ENCODE peak calls at places on chromosomes 1 and 21, in six cellular contexts. Z is activated T-cell treated with anti-CD3 and anti-CD28 coated beads, Interleukin-2, amount 50 U/mL, for 1 hour; X is AG09319; K is mammary epithelial cell; P is NCI-H226; V is AG10803. F is an unnamed sample.

GRCh38 chr1:54325705-54326461 is 80.3 kb downstream of the SSBP3 start:
- DNase-seq in Z (no peak), X (no peak), K (no peak), P (no peak), V (no peak), F (no peak)

GRCh38 chr21:26409735-26410134 is 163.4 kb downstream of the CYYR1 start:
- DNase-seq in Z (no peak), X (no peak), K (no peak), P (no peak), V (peak; percentile 60), F (no peak)

GRCh38 chr1:236193184-236193583 is 50.8 kb downstream of the GPR137B start:
- DNase-seq in Z (no peak), X (no peak), K (no peak), P (no peak), V (no peak), F (no peak)

GRCh38 chr1:65083263-65083896 is 64.6 kb upstream of the AK4 start:
- DNase-seq in Z (no peak), X (no peak), K (peak; percentile 64), P (no peak), V (no peak), F (no peak)

GRCh38 chr1:101914473-101915242 is 82.1 kb downstream of the OLFM3 start:
- DNase-seq in Z (no peak), X (no peak), K (no peak), P (no peak), V (no peak), F (no peak)

GRCh38 chr1:199322278-199322677 is 683.4 kb downstream of the PTPRC start:
- DNase-seq in Z (no peak), X (no peak), K (no peak), P (no peak), V (no peak), F (no peak)

GRCh38 chr21:41961753-41962152 is 7.9 kb upstream of the C2CD2 start:
- DNase-seq in Z (no peak), X (no peak), K (no peak), P (no peak), V (no peak), F (no peak)

GRCh38 chr21:39529026-39529425 is 77.3 kb downstream of the SH3BGR start:
- DNase-seq in Z (no peak), X (no peak), K (no peak), P (no peak), V (no peak), F (no peak)

GRCh38 chr21:19490481-19490880 is 1086.9 kb upstream of the TMPRSS15 start:
- DNase-seq in Z (no peak), X (no peak), K (no peak), P (no peak), V (no peak), F (no peak)

GRCh38 chr21:15063821-15064575 is 802 bp downstream of the NRIP1 start:
- DNase-seq in Z (peak; percentile 34), X (no peak), K (peak; percentile 49), P (no peak), V (peak; percentile 34), F (no peak)

GRCh38 chr1:183365093-183365492 is 53.1 kb downstream of the NMNAT2 start:
- DNase-seq in Z (no peak), X (no peak), K (no peak), P (no peak), V (no peak), F (no peak)

GRCh38 chr1:78155121-78155520 is 109.4 kb downstream of the GIPC2 start:
- DNase-seq in Z (no peak), X (no peak), K (no peak), P (peak; percentile 5), V (no peak), F (no peak)

GRCh38 chr1:29445330-29445729 is 209.0 kb downstream of the PTPRU start:
- DNase-seq in Z (no peak), X (no peak), K (no peak), P (no peak), V (no peak), F (no peak)

GRCh38 chr1:902802-903201 is 20.9 kb upstream of the SAMD11 start:
- DNase-seq in Z (no peak), X (no peak), K (no peak), P (no peak), V (no peak), F (no peak)

GRCh38 chr1:62917805-62918204 is 133.9 kb downstream of the ATG4C start:
- DNase-seq in Z (no peak), X (no peak), K (no peak), P (no peak), V (no peak), F (no peak)

GRCh38 chr1:7669559-7670208 is 101.4 kb upstream of the VAMP3 start:
- DNase-seq in Z (peak; percentile 65), X (no peak), K (peak; percentile 26), P (peak; percentile 20), V (peak; percentile 20), F (no peak)

GRCh38 chr1:197208945-197209344 is 59.1 kb upstream of the CRB1 start:
- DNase-seq in Z (no peak), X (no peak), K (no peak), P (no peak), V (no peak), F (no peak)

GRCh38 chr1:186617860-186618780 is 62.1 kb downstream of the PTGS2 start:
- DNase-seq in Z (peak; percentile 19), X (no peak), K (peak; percentile 79), P (no peak), V (peak; percentile 85), F (no peak)

GRCh38 chr1:28370220-28371010 is 875 bp downstream of the PHACTR4 start:
- DNase-seq in Z (no peak), X (no peak), K (no peak), P (no peak), V (peak; percentile 41), F (no peak)

GRCh38 chr1:13667696-13668095 is 32.3 kb upstream of the PRDM2 start:
- DNase-seq in Z (no peak), X (no peak), K (no peak), P (no peak), V (no peak), F (no peak)

GRCh38 chr1:47794530-47794929 is 202.7 kb downstream of the TRABD2B start:
- DNase-seq in Z (no peak), X (no peak), K (no peak), P (no peak), V (no peak), F (no peak)

GRCh38 chr1:16073490-16074104 is at the start of gene FAM131C:
- DNase-seq in Z (peak; percentile 63), X (no peak), K (no peak), P (no peak), V (no peak), F (no peak)

GRCh38 chr1:160206421-160207117 is 1.4 kb downstream of the PEA15 start:
- DNase-seq in Z (no peak), X (peak; percentile 59), K (peak; percentile 69), P (peak; percentile 93), V (peak; percentile 92), F (no peak)

GRCh38 chr1:18955442-18956188 is 861 bp downstream of the IFFO2 start:
- DNase-seq in Z (peak; percentile 65), X (no peak), K (peak; percentile 35), P (no peak), V (no peak), F (no peak)

GRCh38 chr1:236677641-236678235 is 8.6 kb upstream of the ACTN2 start:
- DNase-seq in Z (no peak), X (no peak), K (peak; percentile 8), P (peak; percentile 7), V (no peak), F (no peak)

GRCh38 chr21:29018540-29018939 is 609 bp downstream of the RWDD2B start:
- DNase-seq in Z (no peak), X (no peak), K (no peak), P (no peak), V (peak; percentile 22), F (no peak)

GRCh38 chr1:53593758-53594380 is 134.7 kb downstream of the DMRTB1 start:
- DNase-seq in Z (peak; percentile 16), X (no peak), K (no peak), P (no peak), V (no peak), F (no peak)

GRCh38 chr1:2979191-2980072 is 41.8 kb upstream of the ACTRT2 start:
- DNase-seq in Z (peak; percentile 10), X (no peak), K (no peak), P (no peak), V (no peak), F (no peak)

GRCh38 chr1:14255231-14255630 is 343.3 kb upstream of the KAZN start:
- DNase-seq in Z (no peak), X (no peak), K (no peak), P (no peak), V (no peak), F (no peak)

GRCh38 chr21:22965455-22966125 is 1967.4 kb downstream of the NCAM2 start:
- DNase-seq in Z (no peak), X (no peak), K (no peak), P (peak; percentile 1), V (no peak), F (no peak)

GRCh38 chr1:217943361-217943760 is 312.2 kb downstream of the SPATA17 start:
- DNase-seq in Z (no peak), X (no peak), K (no peak), P (no peak), V (no peak), F (no peak)

GRCh38 chr1:91730781-91731732 is 154.9 kb downstream of the TGFBR3 start:
- DNase-seq in Z (no peak), X (no peak), K (peak; percentile 57), P (peak; percentile 93), V (peak; percentile 75), F (no peak)

GRCh38 chr1:222369991-222370910 is 177.7 kb downstream of the HHIPL2 start:
- DNase-seq in Z (no peak), X (no peak), K (peak; percentile 57), P (peak; percentile 82), V (peak; percentile 81), F (no peak)

GRCh38 chr1:213474054-213474453 is 423.0 kb downstream of the RPS6KC1 start:
- DNase-seq in Z (no peak), X (no peak), K (no peak), P (no peak), V (no peak), F (no peak)